ENCODE peak calls at places on chromosomes 12 and 14, in seven cellular contexts. C is A673, I is GM12878, V is mammary epithelial cell, M is esophagus muscularis mucosa, X is adipocyte, U is upper lobe of right lung. J is an unnamed sample. For H3K27me3 and H3K4me1, the result is how much of the 10 kb centered on the place peaks cover.

GRCh38 chr14:49405291-49405690 is 180.9 kb downstream of the RPS29 start:
- DNase-seq in C (no peak), I (no peak), V (peak), M (no peak), X (peak), U (no peak), J (no peak)

GRCh38 chr12:119082496-119082895 is 96.2 kb upstream of the HSPB8 start:
- DNase-seq in C (no peak), I (no peak), V (no peak), M (no peak), X (no peak), U (no peak), J (no peak)

GRCh38 chr12:98595152-98595988 is 1.9 kb downstream of the SLC25A3 start:
- DNase-seq in C (peak), I (no peak), V (peak), M (no peak), X (peak), U (no peak), J (no peak)

GRCh38 chr12:122152754-122153153 is 21.3 kb downstream of the IL31 start:
- DNase-seq in C (no peak), I (no peak), V (no peak), M (no peak), X (no peak), U (no peak), J (no peak)

GRCh38 chr12:129964826-129965457 is 61.1 kb upstream of the TMEM132D start:
- DNase-seq in C (no peak), I (no peak), V (no peak), M (no peak), X (no peak), U (no peak), J (no peak)

GRCh38 chr12:28313631-28314030 is 123.4 kb downstream of the CCDC91 start:
- DNase-seq in C (peak), I (no peak), V (peak), M (no peak), X (peak), U (no peak), J (peak)

GRCh38 chr14:102235275-102235897 is 69.6 kb downstream of the MOK start:
- DNase-seq in C (peak), I (no peak), V (peak), M (no peak), X (peak), U (peak), J (peak)

GRCh38 chr12:55736780-55737580 is 5.9 kb upstream of the GDF11 start:
- DNase-seq in C (peak), I (no peak), V (peak), M (no peak), X (peak), U (peak), J (peak)

GRCh38 chr14:94120667-94121335 is 8.6 kb downstream of the IFI27L2 start:
- DNase-seq in C (no peak), I (no peak), V (peak), M (no peak), X (peak), U (no peak), J (no peak)

GRCh38 chr14:103118019-103118662 is 5.1 kb upstream of the TNFAIP2 start:
- DNase-seq in C (no peak), I (no peak), V (no peak), M (peak), X (no peak), U (no peak), J (peak)

GRCh38 chr14:102523200-102524025 is 13.8 kb upstream of the ANKRD9 start:
- DNase-seq in C (peak), I (no peak), V (no peak), M (no peak), X (no peak), U (peak), J (peak)

GRCh38 chr12:47990351-47991105 is 13.7 kb downstream of the COL2A1 start:
- DNase-seq in C (no peak), I (peak), V (no peak), M (no peak), X (no peak), U (no peak), J (no peak)

GRCh38 chr12:4324366-4324765 is 3.4 kb downstream of the TIGAR start:
- DNase-seq in C (no peak), I (no peak), V (no peak), M (no peak), X (no peak), U (no peak), J (no peak)

GRCh38 chr12:123089631-123090353 is 61.1 kb downstream of the PITPNM2 start:
- DNase-seq in C (no peak), I (no peak), V (peak), M (no peak), X (peak), U (no peak), J (peak)

GRCh38 chr12:52804029-52804428 is 8.1 kb upstream of the KRT3 start:
- DNase-seq in C (peak), I (no peak), V (no peak), M (no peak), X (no peak), U (peak), J (no peak)

GRCh38 chr12:57046947-57047890 is 2.7 kb downstream of the MYO1A start:
- DNase-seq in C (no peak), I (no peak), V (no peak), M (no peak), X (no peak), U (no peak), J (no peak)

GRCh38 chr14:77660754-77661153 is 44.3 kb upstream of the SPTLC2 start:
- DNase-seq in C (peak), I (no peak), V (no peak), M (no peak), X (peak), U (no peak), J (no peak)

GRCh38 chr14:96746101-96746500 is 51.1 kb upstream of the VRK1 start:
- DNase-seq in C (no peak), I (no peak), V (no peak), M (no peak), X (no peak), U (no peak), J (no peak)

GRCh38 chr12:56007892-56008471 is 10.9 kb downstream of the SUOX start:
- DNase-seq in C (peak), I (no peak), V (peak), M (no peak), X (peak), U (no peak), J (peak)

GRCh38 chr14:47691829-47692228 is 16.4 kb upstream of the MDGA2 start:
- DNase-seq in C (no peak), I (no peak), V (no peak), M (no peak), X (no peak), U (no peak), J (no peak)

GRCh38 chr12:7959278-7960063 is 23.5 kb upstream of the SLC2A3 start:
- DNase-seq in C (peak), I (peak), V (peak), M (no peak), X (no peak), U (no peak), J (peak)

GRCh38 chr12:22050078-22050477 is 4.1 kb downstream of the CMAS start:
- DNase-seq in C (no peak), I (no peak), V (no peak), M (no peak), X (no peak), U (no peak), J (no peak)

GRCh38 chr12:57166971-57167371 is 19.6 kb upstream of the LRP1-AS start:
- DNase-seq in C (no peak), I (no peak), V (peak), M (no peak), X (peak), U (no peak), J (peak)

GRCh38 chr12:53057816-53058500 is 8.1 kb downstream of the TNS2 start:
- DNase-seq in C (no peak), I (no peak), V (no peak), M (no peak), X (no peak), U (peak), J (no peak)

GRCh38 chr14:26597136-26598080 is at the start of gene NOVA1:
- DNase-seq in C (no peak), I (no peak), V (no peak), M (no peak), X (peak), U (peak), J (peak)

GRCh38 chr12:9931245-9931644 is 925 bp downstream of the CLEC2A start:
- DNase-seq in C (no peak), I (no peak), V (no peak), M (no peak), X (no peak), U (no peak), J (no peak)

GRCh38 chr12:5166976-5167375 is 123.3 kb downstream of the KCNA5 start:
- DNase-seq in C (no peak), I (no peak), V (peak), M (no peak), X (peak), U (no peak), J (peak)

GRCh38 chr12:55659486-55660385 is 23.0 kb downstream of the OR10P1 start:
- DNase-seq in C (peak), I (no peak), V (no peak), M (no peak), X (peak), U (no peak), J (peak)

GRCh38 chr12:119714614-119715267 is 46.8 kb downstream of the PRKAB1 start:
- DNase-seq in C (no peak), I (no peak), V (no peak), M (no peak), X (no peak), U (no peak), J (no peak)

GRCh38 chr12:62799126-62799736 is 135.7 kb downstream of the PPM1H start:
- DNase-seq in C (peak), I (no peak), V (peak), M (no peak), X (peak), U (no peak), J (peak)

GRCh38 chr14:44404599-44405349 is 102.3 kb downstream of the FSCB start:
- DNase-seq in C (no peak), I (no peak), V (no peak), M (no peak), X (no peak), U (no peak), J (no peak)

GRCh38 chr12:116697305-116698130 is 40.4 kb downstream of the SPRING1 start:
- DNase-seq in C (peak), I (no peak), V (no peak), M (no peak), X (no peak), U (no peak), J (peak)

GRCh38 chr14:30620178-30620577 is 1.9 kb upstream of the SCFD1 start:
- DNase-seq in C (peak), I (peak), V (peak), M (no peak), X (peak), U (no peak), J (no peak)

GRCh38 chr12:57094194-57095160 is 5.6 kb downstream of the NAB2 start:
- DNase-seq in C (no peak), I (no peak), V (no peak), M (no peak), X (no peak), U (no peak), J (no peak)

GRCh38 chr14:23154876-23155587 is 28.4 kb downstream of the SLC7A8 start:
- DNase-seq in C (peak), I (no peak), V (peak), M (peak), X (peak), U (peak), J (peak)

GRCh38 chr14:55303646-55304277 is 32.5 kb downstream of the FBXO34 start:
- DNase-seq in C (no peak), I (no peak), V (peak), M (no peak), X (no peak), U (no peak), J (no peak)

GRCh38 chr12:38817942-38818341 is 87.4 kb downstream of the CPNE8 start:
- DNase-seq in C (no peak), I (no peak), V (no peak), M (no peak), X (no peak), U (no peak), J (no peak)
- H3K27me3 ChIP-seq in C (under half), I (under half), V (under half), M (under half), X (under half), U (under half), J (under half)

GRCh38 chr14:105064001-105064400 is 1.2 kb downstream of the GPR132 start:
- DNase-seq in C (no peak), I (no peak), V (no peak), M (no peak), X (no peak), U (no peak), J (no peak)
- H3K4me3 ChIP-seq in C (no peak), I (peak), V (no peak), M (no peak), X (no peak), U (peak), J (no peak)

DNA sequence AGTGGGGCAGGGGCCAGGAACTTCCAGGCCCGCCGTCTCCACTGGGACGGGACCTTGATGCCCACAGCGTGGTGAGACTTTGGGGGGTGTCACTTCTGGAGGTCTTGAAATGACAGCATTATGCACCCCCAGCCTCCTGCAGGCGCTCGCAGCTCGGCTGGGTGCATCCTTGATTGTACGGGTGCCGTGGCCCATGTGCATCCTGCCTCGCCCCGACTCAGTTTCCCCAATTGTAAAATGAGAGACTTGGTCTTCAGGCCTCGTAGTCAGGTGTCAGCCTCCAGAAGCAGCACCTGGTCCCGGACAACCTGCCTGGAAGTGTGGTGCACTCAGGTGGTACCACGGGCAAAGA is 8.9 kb upstream of the PUS1 start:
- DNase-seq in C (no peak), I (no peak), V (no peak), M (no peak), X (no peak), U (no peak), J (no peak)
- H3K4me1 ChIP-seq in C (under half), I (under half), V (under half), M (under half), X (under half), U (under half), J (under half)

DNA sequence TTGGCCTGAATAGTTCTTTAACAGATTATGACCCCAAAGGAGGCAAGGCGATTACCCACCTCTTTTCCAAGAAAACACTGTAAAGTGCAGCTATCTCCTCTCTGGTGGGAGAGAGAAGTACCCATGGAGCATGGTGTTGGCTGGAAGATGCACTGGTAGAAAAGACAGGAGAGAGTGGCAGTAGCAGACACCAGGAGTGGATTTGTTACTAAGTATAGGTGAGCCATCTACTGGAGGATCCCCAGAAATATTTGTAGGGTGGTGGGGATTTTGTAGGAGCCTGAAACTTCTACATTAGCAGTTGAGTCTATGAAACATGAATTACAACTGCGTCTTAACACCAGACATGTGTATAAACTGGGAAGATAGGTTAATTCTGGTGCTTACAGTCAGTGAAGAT is 148.0 kb downstream of the SLC38A4 start:
- DNase-seq in C (peak), I (no peak), V (peak), M (no peak), X (peak), U (no peak), J (peak)
- H3K27me3 ChIP-seq in C (under half), I (under half), V (under half), M (under half), X (under half), U (under half), J (under half)

DNA sequence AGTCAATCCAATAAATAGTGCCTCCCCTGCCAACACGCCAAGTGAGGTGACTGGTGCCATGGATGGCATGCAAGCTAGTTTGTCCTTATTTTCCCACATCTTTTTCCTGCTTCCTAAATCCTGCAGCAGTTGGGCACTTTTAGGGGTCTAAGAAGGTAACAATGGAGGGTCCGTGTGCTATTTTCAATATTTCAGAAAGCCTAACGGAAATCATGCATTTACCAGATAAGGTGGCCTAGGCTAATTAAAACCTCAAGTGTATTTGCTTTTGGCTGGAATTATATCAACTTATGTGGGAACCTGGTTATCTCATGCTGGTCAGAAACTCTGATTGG is 4.9 kb downstream of the ITGA5 start:
- DNase-seq in C (no peak), I (no peak), V (no peak), M (no peak), X (no peak), U (no peak), J (no peak)
- H3K4me3 ChIP-seq in C (no peak), I (no peak), V (no peak), M (peak), X (peak), U (peak), J (no peak)

GRCh38 chr12:79887912-79888311 is 47.0 kb downstream of the PPP1R12A start:
- DNase-seq in C (no peak), I (no peak), V (no peak), M (no peak), X (no peak), U (no peak), J (no peak)
- H3K4me1 ChIP-seq in C (under half), I (under half), V (under half), M (half or more), X (half or more), U (under half), J (under half)

GRCh38 chr12:85278598-85279448 is 1.2 kb upstream of the ALX1 start:
- DNase-seq in C (no peak), I (no peak), V (no peak), M (no peak), X (no peak), U (no peak), J (no peak)

GRCh38 chr12:85277900-85278597 is 2.0 kb upstream of the ALX1 start:
- DNase-seq in C (no peak), I (no peak), V (no peak), M (no peak), X (no peak), U (no peak), J (no peak)

GRCh38 chr12:85275359-85275758 is 4.7 kb upstream of the ALX1 start:
- DNase-seq in C (peak), I (no peak), V (no peak), M (no peak), X (peak), U (no peak), J (no peak)

GRCh38 chr12:85274076-85274415 is 6.0 kb upstream of the ALX1 start:
- DNase-seq in C (no peak), I (no peak), V (no peak), M (no peak), X (no peak), U (no peak), J (no peak)

DNA sequence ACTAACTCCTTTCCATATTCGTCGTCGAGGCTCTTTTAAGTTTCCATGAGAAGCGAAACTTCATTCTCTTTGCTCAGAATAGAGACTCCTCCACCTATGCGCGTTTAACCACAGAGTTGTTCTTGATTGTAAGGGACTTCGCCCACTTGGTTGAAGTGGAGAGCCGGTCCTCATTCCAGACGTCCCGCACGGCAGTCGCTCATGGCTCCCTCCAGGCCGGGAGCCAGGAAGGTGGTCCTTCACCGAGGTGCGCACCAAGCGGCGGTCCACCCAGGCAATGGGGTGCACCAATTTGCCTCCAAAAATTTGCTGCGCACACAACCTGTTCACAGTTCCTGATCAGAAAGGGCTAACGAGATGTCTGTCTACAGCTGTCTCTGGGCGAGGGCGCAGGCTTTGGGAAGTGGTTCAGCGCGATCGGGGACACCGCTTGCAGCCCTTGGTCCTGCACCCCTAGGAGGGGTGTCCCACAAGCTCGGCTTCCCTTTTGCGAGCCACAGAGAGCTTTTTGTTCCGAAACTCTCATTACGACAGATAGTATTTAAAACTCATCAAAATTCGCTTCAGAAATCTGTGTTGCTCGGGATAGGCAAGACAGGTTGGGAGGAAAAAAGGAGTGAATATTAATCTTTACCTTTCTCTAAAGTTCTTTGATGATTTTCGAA is 6.5 kb upstream of the ALX1 start:
- DNase-seq in C (no peak), I (no peak), V (no peak), M (no peak), X (no peak), U (peak), J (no peak)
- H3K27me3 ChIP-seq in C (under half), I (under half), V (half or more), M (half or more), X (under half), U (half or more), J (under half)

DNA sequence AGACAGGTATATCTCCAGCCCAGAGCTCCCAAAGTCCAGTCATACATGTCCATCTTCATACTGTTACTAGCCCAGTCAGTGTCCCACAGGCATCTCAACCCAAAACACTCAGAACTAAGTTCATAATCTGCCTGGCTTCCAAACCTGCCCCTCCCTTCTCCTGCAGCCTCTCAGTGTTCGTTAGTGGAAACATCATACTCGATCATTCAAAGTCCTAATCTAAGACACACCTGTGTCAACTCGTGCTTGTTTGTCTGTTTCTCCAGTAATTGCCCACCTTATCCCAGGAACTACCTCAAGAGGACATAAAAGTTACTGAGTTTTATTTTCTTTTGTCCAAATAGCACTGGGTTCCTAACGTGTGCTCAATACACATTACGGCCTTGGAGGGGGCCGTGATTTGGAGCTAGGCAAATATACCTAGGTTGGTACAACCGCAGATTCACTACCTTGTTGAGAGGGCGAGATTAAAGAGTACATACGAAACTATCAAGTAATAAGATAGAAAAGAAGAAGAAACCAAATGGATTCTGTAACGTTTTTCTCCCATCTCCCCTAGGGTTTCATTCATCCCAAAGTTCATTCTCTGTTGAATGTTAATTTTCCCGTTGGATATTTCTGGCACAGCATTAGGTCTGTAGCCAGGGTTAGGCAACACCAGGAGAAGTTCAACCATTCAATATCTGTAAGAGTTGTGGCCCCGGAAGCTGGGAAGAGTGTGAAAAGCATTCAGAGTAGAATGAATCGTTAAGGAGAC is 3.1 kb downstream of the RNASE8 start:
- DNase-seq in C (no peak), I (no peak), V (no peak), M (no peak), X (no peak), U (no peak), J (no peak)
- H3K4me3 ChIP-seq in C (no peak), I (no peak), V (no peak), M (no peak), X (peak), U (no peak), J (no peak)